ENCODE peak calls at places on chromosome 1, in nine cellular contexts. J, R, K, U, G, Z, V, O and F are unnamed samples.

GRCh38 chr1:17460265-17460664 is 20.8 kb upstream of the RCC2 start:
- DNase-seq in O (no peak), K (no peak), G (no peak), R (no peak), U (no peak), J (no peak), Z (no peak), V (no peak), F (no peak)

GRCh38 chr1:208030320-208031091 is 119.6 kb upstream of the CD34 start:
- DNase-seq in J (peak), O (no peak), K (peak), R (no peak), V (no peak), U (no peak), G (no peak), Z (no peak), F (no peak)

GRCh38 chr1:158527190-158527815 is 26.9 kb downstream of the OR6Y1 start:
- DNase-seq in Z (no peak), J (no peak), U (no peak), V (peak), O (no peak), R (peak), K (no peak), G (no peak), F (no peak)

GRCh38 chr1:203036135-203036534 is 9.8 kb downstream of the PPFIA4 start:
- DNase-seq in O (no peak), Z (peak), V (no peak), U (no peak), J (no peak), G (no peak), R (no peak), K (no peak), F (no peak)

GRCh38 chr1:39258146-39258924 is 53.8 kb downstream of the MACF1 start:
- DNase-seq in J (peak), K (peak), O (peak), R (peak), V (peak), Z (peak), U (peak), G (peak), F (peak)

GRCh38 chr1:17979815-17980214 is 127.8 kb upstream of the IGSF21 start:
- DNase-seq in K (no peak), O (no peak), J (no peak), R (no peak), U (no peak), G (no peak), Z (no peak), V (no peak), F (no peak)

GRCh38 chr1:160408864-160409263 is 8.5 kb downstream of the VANGL2 start:
- DNase-seq in U (no peak), J (no peak), K (no peak), O (no peak), R (no peak), V (no peak), Z (no peak), G (no peak), F (no peak)

GRCh38 chr1:25952851-25953401 is 44.9 kb downstream of the PAFAH2 start:
- DNase-seq in J (no peak), V (no peak), O (no peak), U (no peak), Z (peak), K (peak), G (no peak), R (no peak), F (peak)

GRCh38 chr1:9700340-9700739 is 48.8 kb downstream of the PIK3CD start:
- DNase-seq in R (no peak), J (no peak), K (no peak), U (no peak), V (no peak), Z (no peak), O (peak), G (no peak), F (no peak)

GRCh38 chr1:38029081-38029681 is 16.6 kb downstream of the UTP11 start:
- DNase-seq in K (no peak), G (no peak), J (no peak), Z (peak), R (no peak), U (peak), V (no peak), O (no peak), F (peak)

GRCh38 chr1:19661721-19662228 is 2.9 kb upstream of the HTR6 start:
- DNase-seq in G (peak), R (peak), U (peak), K (no peak), O (no peak), Z (no peak), V (no peak), J (no peak), F (no peak)

GRCh38 chr1:216910081-216910840 is 187.0 kb upstream of the ESRRG start:
- DNase-seq in J (no peak), O (no peak), V (no peak), G (no peak), Z (no peak), U (no peak), R (no peak), K (no peak), F (no peak)

GRCh38 chr1:1550591-1551432 is 10.4 kb upstream of the TMEM240 start:
- DNase-seq in O (no peak), J (no peak), V (no peak), U (no peak), R (peak), K (no peak), G (no peak), Z (no peak), F (peak)

GRCh38 chr1:16206547-16207317 is 5.7 kb downstream of the ARHGEF19 start:
- DNase-seq in R (peak), O (peak), J (peak), G (peak), K (peak), Z (peak), V (peak), U (peak), F (peak)

GRCh38 chr1:47380699-47381098 is 35.4 kb upstream of the FOXE3 start:
- DNase-seq in Z (no peak), J (no peak), U (no peak), G (no peak), O (no peak), K (no peak), V (no peak), R (no peak), F (no peak)

GRCh38 chr1:245673920-245674414 is 519.2 kb downstream of the KIF26B start:
- DNase-seq in R (no peak), J (no peak), Z (no peak), G (no peak), O (no peak), U (no peak), K (no peak), V (no peak), F (no peak)

GRCh38 chr1:208374391-208374941 is 130.3 kb upstream of the PLXNA2 start:
- DNase-seq in K (no peak), V (no peak), G (no peak), U (no peak), J (no peak), Z (no peak), O (no peak), R (no peak), F (peak)

GRCh38 chr1:207868252-207868768 is 42.6 kb downstream of the CD34 start:
- DNase-seq in U (no peak), J (peak), K (peak), R (no peak), G (no peak), O (no peak), V (no peak), Z (no peak), F (peak)

GRCh38 chr1:217747156-217747769 is 116.1 kb downstream of the SPATA17 start:
- DNase-seq in O (peak), R (peak), K (no peak), V (no peak), G (no peak), Z (peak), J (no peak), U (peak), F (no peak)

GRCh38 chr1:160354388-160354985 is 11.3 kb downstream of the NCSTN start:
- DNase-seq in U (peak), O (no peak), J (no peak), G (no peak), K (no peak), Z (peak), R (peak), V (peak), F (peak)

GRCh38 chr1:236748471-236748870 is 46.6 kb upstream of the MTR start:
- DNase-seq in J (no peak), Z (no peak), V (no peak), O (no peak), R (no peak), U (no peak), K (no peak), G (no peak), F (no peak)

GRCh38 chr1:1598720-1599029 is 1.3 kb downstream of the FNDC10 start:
- DNase-seq in O (no peak), U (no peak), V (no peak), Z (no peak), K (no peak), R (no peak), G (no peak), J (no peak), F (no peak)

GRCh38 chr1:19529570-19530145 is 44.3 kb upstream of the CAPZB start:
- DNase-seq in Z (no peak), K (no peak), V (no peak), G (no peak), J (no peak), O (no peak), U (no peak), R (no peak), F (no peak)

GRCh38 chr1:3066250-3066711 is 2.7 kb upstream of the PRDM16 start:
- DNase-seq in G (no peak), O (no peak), Z (no peak), R (no peak), K (no peak), V (peak), J (peak), U (no peak), F (peak)

GRCh38 chr1:218330043-218330623 is 15.0 kb upstream of the TGFB2 start:
- DNase-seq in J (no peak), R (peak), V (no peak), U (no peak), K (no peak), G (no peak), Z (no peak), O (peak), F (no peak)

GRCh38 chr1:35640380-35641232 is 720 bp downstream of the PSMB2 start:
- DNase-seq in Z (no peak), G (no peak), V (no peak), K (no peak), O (no peak), U (no peak), J (no peak), R (no peak), F (no peak)

GRCh38 chr1:192951961-192952460 is 107.1 kb downstream of the UCHL5 start:
- DNase-seq in U (no peak), Z (no peak), O (peak), V (no peak), G (no peak), K (no peak), R (peak), J (no peak), F (no peak)

GRCh38 chr1:224503161-224504118 is 68.8 kb upstream of the WDR26 start:
- DNase-seq in G (no peak), J (peak), R (peak), V (peak), U (peak), K (peak), O (peak), Z (peak), F (peak)

GRCh38 chr1:100643430-100644196 is 75.9 kb upstream of the VCAM1 start:
- DNase-seq in R (no peak), J (no peak), G (no peak), V (no peak), O (no peak), Z (no peak), K (no peak), U (no peak), F (no peak)

GRCh38 chr1:11262171-11263049 is at the start of gene MTOR:
- DNase-seq in J (peak), Z (peak), O (peak), G (peak), U (peak), R (peak), K (peak), V (peak), F (peak)

GRCh38 chr1:224340711-224341384 is 10.9 kb upstream of the NVL start:
- DNase-seq in J (no peak), G (no peak), V (peak), O (no peak), Z (peak), U (no peak), K (no peak), R (no peak), F (peak)